ENCODE peak calls at places on chromosomes 13 and 19, in eight cellular contexts. One of them, this sample, is unnamed. For H3K4me1, the result is how much of the 10 kb centered on the place peaks cover.

GRCh38 chr13:25112856-25113255 is 16.9 kb downstream of the PABPC3 start:
- DNase-seq in fibroblast of lung: no peak
- DNase-seq in MM.1S: no peak
- DNase-seq in thoracic aorta: no peak
- DNase-seq in CD4-positive, CD25-positive, alpha-beta regulatory T cell: no peak
- DNase-seq in cardiac muscle cell: no peak
- DNase-seq in mesendoderm: no peak
- DNase-seq in sigmoid colon: no peak
- DNase-seq in this sample: no peak

GRCh38 chr19:13573268-13573667 is 67.0 kb upstream of the CACNA1A start:
- DNase-seq in sigmoid colon: no peak
- DNase-seq in mesendoderm: no peak
- DNase-seq in cardiac muscle cell: no peak
- DNase-seq in thoracic aorta: no peak
- DNase-seq in CD4-positive, CD25-positive, alpha-beta regulatory T cell: no peak
- DNase-seq in fibroblast of lung: no peak
- DNase-seq in MM.1S: no peak
- DNase-seq in this sample: no peak

GRCh38 chr13:21470785-21471184 is 11.7 kb upstream of the ZDHHC20 start:
- DNase-seq in mesendoderm: no peak
- DNase-seq in fibroblast of lung: no peak
- DNase-seq in CD4-positive, CD25-positive, alpha-beta regulatory T cell: no peak
- DNase-seq in MM.1S: no peak
- DNase-seq in thoracic aorta: no peak
- DNase-seq in cardiac muscle cell: no peak
- DNase-seq in sigmoid colon: no peak
- DNase-seq in this sample: no peak

GRCh38 chr13:112606125-112607001 is 18.4 kb upstream of the TUBGCP3 start:
- DNase-seq in MM.1S: peak
- DNase-seq in thoracic aorta: peak
- DNase-seq in sigmoid colon: peak
- DNase-seq in mesendoderm: peak
- DNase-seq in CD4-positive, CD25-positive, alpha-beta regulatory T cell: peak
- DNase-seq in cardiac muscle cell: peak
- DNase-seq in fibroblast of lung: peak
- DNase-seq in this sample: peak

GRCh38 chr13:31452525-31452924 is 252.8 kb downstream of the B3GLCT start:
- DNase-seq in fibroblast of lung: no peak
- DNase-seq in mesendoderm: peak
- DNase-seq in sigmoid colon: no peak
- DNase-seq in MM.1S: no peak
- DNase-seq in cardiac muscle cell: no peak
- DNase-seq in CD4-positive, CD25-positive, alpha-beta regulatory T cell: no peak
- DNase-seq in thoracic aorta: no peak
- DNase-seq in this sample: no peak

GRCh38 chr13:51759240-51759639 is 44.7 kb downstream of the DHRS12 start:
- DNase-seq in cardiac muscle cell: no peak
- DNase-seq in CD4-positive, CD25-positive, alpha-beta regulatory T cell: no peak
- DNase-seq in mesendoderm: no peak
- DNase-seq in fibroblast of lung: peak
- DNase-seq in sigmoid colon: no peak
- DNase-seq in MM.1S: no peak
- DNase-seq in thoracic aorta: no peak
- DNase-seq in this sample: no peak

GRCh38 chr13:34020388-34020787 is 202.4 kb downstream of the RFC3 start:
- DNase-seq in MM.1S: no peak
- DNase-seq in CD4-positive, CD25-positive, alpha-beta regulatory T cell: no peak
- DNase-seq in thoracic aorta: no peak
- DNase-seq in mesendoderm: no peak
- DNase-seq in fibroblast of lung: no peak
- DNase-seq in sigmoid colon: no peak
- DNase-seq in cardiac muscle cell: no peak
- DNase-seq in this sample: no peak

GRCh38 chr13:92804926-92805325 is 421.7 kb upstream of the GPC6 start:
- DNase-seq in thoracic aorta: no peak
- DNase-seq in cardiac muscle cell: no peak
- DNase-seq in sigmoid colon: no peak
- DNase-seq in CD4-positive, CD25-positive, alpha-beta regulatory T cell: no peak
- DNase-seq in mesendoderm: no peak
- DNase-seq in MM.1S: no peak
- DNase-seq in fibroblast of lung: peak
- DNase-seq in this sample: no peak

GRCh38 chr19:38247126-38247525 is 9.0 kb downstream of the PPP1R14A start:
- DNase-seq in sigmoid colon: no peak
- DNase-seq in CD4-positive, CD25-positive, alpha-beta regulatory T cell: no peak
- DNase-seq in thoracic aorta: no peak
- DNase-seq in cardiac muscle cell: peak
- DNase-seq in fibroblast of lung: no peak
- DNase-seq in MM.1S: no peak
- DNase-seq in mesendoderm: no peak
- DNase-seq in this sample: no peak

GRCh38 chr19:38239816-38240215 is 15.8 kb upstream of the DPF1 start:
- DNase-seq in sigmoid colon: no peak
- DNase-seq in cardiac muscle cell: no peak
- DNase-seq in MM.1S: no peak
- DNase-seq in CD4-positive, CD25-positive, alpha-beta regulatory T cell: no peak
- DNase-seq in thoracic aorta: no peak
- DNase-seq in mesendoderm: no peak
- DNase-seq in fibroblast of lung: no peak
- DNase-seq in this sample: no peak

GRCh38 chr19:38245826-38246498 is 10.2 kb downstream of the PPP1R14A start:
- DNase-seq in cardiac muscle cell: peak
- DNase-seq in sigmoid colon: no peak
- DNase-seq in CD4-positive, CD25-positive, alpha-beta regulatory T cell: no peak
- DNase-seq in fibroblast of lung: no peak
- DNase-seq in thoracic aorta: peak
- DNase-seq in MM.1S: no peak
- DNase-seq in mesendoderm: no peak
- DNase-seq in this sample: no peak

GRCh38 chr19:38247734-38248268 is 8.4 kb downstream of the PPP1R14A start:
- DNase-seq in cardiac muscle cell: peak
- DNase-seq in sigmoid colon: no peak
- DNase-seq in MM.1S: no peak
- DNase-seq in thoracic aorta: no peak
- DNase-seq in mesendoderm: peak
- DNase-seq in fibroblast of lung: no peak
- DNase-seq in CD4-positive, CD25-positive, alpha-beta regulatory T cell: no peak
- DNase-seq in this sample: peak

DNA sequence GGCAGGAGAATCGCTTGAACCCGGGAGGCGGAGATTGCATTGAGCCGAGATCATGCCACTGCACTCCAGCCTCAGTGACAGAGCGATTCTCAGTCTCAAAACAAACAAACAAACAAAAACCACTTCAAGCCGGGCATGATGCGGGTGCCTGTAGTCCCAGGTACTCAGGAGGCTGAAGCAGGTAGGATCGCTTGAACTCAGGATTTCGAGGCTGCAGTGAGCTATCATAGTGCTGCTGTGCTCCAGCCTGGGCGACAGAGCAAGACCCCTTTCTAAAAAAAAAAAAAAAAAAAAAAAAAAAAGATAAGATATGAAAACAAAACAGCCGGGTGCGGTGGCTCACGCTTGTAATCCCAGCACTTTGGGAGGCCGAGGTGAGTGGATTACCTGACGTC is 12.9 kb downstream of the PPP1R14A start:
- DNase-seq in MM.1S: no peak
- DNase-seq in fibroblast of lung: no peak
- DNase-seq in cardiac muscle cell: no peak
- DNase-seq in thoracic aorta: no peak
- DNase-seq in CD4-positive, CD25-positive, alpha-beta regulatory T cell: no peak
- DNase-seq in sigmoid colon: no peak
- DNase-seq in mesendoderm: no peak
- DNase-seq in this sample: no peak
- H3K4me3 ChIP-seq in MM.1S: no peak
- H3K4me3 ChIP-seq in fibroblast of lung: no peak
- H3K4me3 ChIP-seq in cardiac muscle cell: no peak
- H3K4me3 ChIP-seq in thoracic aorta: peak
- H3K4me3 ChIP-seq in CD4-positive, CD25-positive, alpha-beta regulatory T cell: no peak
- H3K4me3 ChIP-seq in sigmoid colon: peak
- H3K4me3 ChIP-seq in mesendoderm: no peak
- H3K4me3 ChIP-seq in this sample: no peak

GRCh38 chr13:30364133-30364532 is 56.8 kb upstream of the KATNAL1 start:
- DNase-seq in MM.1S: no peak
- DNase-seq in thoracic aorta: no peak
- DNase-seq in sigmoid colon: no peak
- DNase-seq in fibroblast of lung: no peak
- DNase-seq in cardiac muscle cell: peak
- DNase-seq in mesendoderm: peak
- DNase-seq in CD4-positive, CD25-positive, alpha-beta regulatory T cell: no peak
- DNase-seq in this sample: no peak

GRCh38 chr13:30363725-30364124 is 56.4 kb upstream of the KATNAL1 start:
- DNase-seq in sigmoid colon: no peak
- DNase-seq in CD4-positive, CD25-positive, alpha-beta regulatory T cell: no peak
- DNase-seq in MM.1S: no peak
- DNase-seq in fibroblast of lung: no peak
- DNase-seq in cardiac muscle cell: no peak
- DNase-seq in mesendoderm: no peak
- DNase-seq in thoracic aorta: no peak
- DNase-seq in this sample: no peak

GRCh38 chr13:30362005-30362788 is 54.8 kb upstream of the KATNAL1 start:
- DNase-seq in thoracic aorta: no peak
- DNase-seq in sigmoid colon: no peak
- DNase-seq in mesendoderm: no peak
- DNase-seq in CD4-positive, CD25-positive, alpha-beta regulatory T cell: no peak
- DNase-seq in MM.1S: no peak
- DNase-seq in cardiac muscle cell: no peak
- DNase-seq in fibroblast of lung: no peak
- DNase-seq in this sample: no peak

GRCh38 chr13:30364876-30365275 is 57.4 kb upstream of the UBE2L5 start:
- DNase-seq in MM.1S: no peak
- DNase-seq in mesendoderm: peak
- DNase-seq in fibroblast of lung: no peak
- DNase-seq in thoracic aorta: no peak
- DNase-seq in sigmoid colon: no peak
- DNase-seq in CD4-positive, CD25-positive, alpha-beta regulatory T cell: no peak
- DNase-seq in cardiac muscle cell: peak
- DNase-seq in this sample: no peak

DNA sequence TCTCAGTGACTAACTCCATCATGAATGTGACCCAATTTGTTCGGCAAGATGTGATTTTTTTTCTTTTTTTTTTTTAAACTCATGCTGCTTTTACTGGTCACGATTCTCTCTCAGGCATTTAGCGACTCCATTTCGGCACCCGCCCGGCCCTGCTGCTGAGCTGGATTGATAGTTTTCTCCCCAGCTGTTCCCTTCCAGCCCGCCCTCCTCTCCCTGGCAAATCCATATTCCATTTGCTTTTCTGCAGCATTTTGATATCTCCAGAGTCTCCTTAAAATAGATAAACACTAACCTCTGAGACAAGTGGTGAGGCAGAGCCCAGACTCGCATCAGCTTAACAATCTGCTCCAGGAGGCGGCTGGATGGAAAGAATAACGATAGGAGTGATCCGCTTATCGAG is 55.5 kb upstream of the KATNAL1 start:
- DNase-seq in CD4-positive, CD25-positive, alpha-beta regulatory T cell: no peak
- DNase-seq in sigmoid colon: no peak
- DNase-seq in cardiac muscle cell: peak
- DNase-seq in MM.1S: no peak
- DNase-seq in mesendoderm: no peak
- DNase-seq in fibroblast of lung: no peak
- DNase-seq in thoracic aorta: no peak
- DNase-seq in this sample: no peak
- H3K4me1 ChIP-seq in CD4-positive, CD25-positive, alpha-beta regulatory T cell: under half
- H3K4me1 ChIP-seq in sigmoid colon: under half
- H3K4me1 ChIP-seq in cardiac muscle cell: under half
- H3K4me1 ChIP-seq in MM.1S: under half
- H3K4me1 ChIP-seq in mesendoderm: under half
- H3K4me1 ChIP-seq in fibroblast of lung: under half
- H3K4me1 ChIP-seq in thoracic aorta: under half
- H3K4me1 ChIP-seq in this sample: under half

GRCh38 chr19:7159105-7159933 is 89.8 kb downstream of the ZNF557 start:
- DNase-seq in mesendoderm: no peak
- DNase-seq in fibroblast of lung: peak
- DNase-seq in thoracic aorta: peak
- DNase-seq in CD4-positive, CD25-positive, alpha-beta regulatory T cell: no peak
- DNase-seq in cardiac muscle cell: peak
- DNase-seq in sigmoid colon: peak
- DNase-seq in MM.1S: no peak
- DNase-seq in this sample: no peak
- H3K27ac ChIP-seq in mesendoderm: no peak
- H3K27ac ChIP-seq in fibroblast of lung: peak
- H3K27ac ChIP-seq in thoracic aorta: peak
- H3K27ac ChIP-seq in CD4-positive, CD25-positive, alpha-beta regulatory T cell: no peak
- H3K27ac ChIP-seq in cardiac muscle cell: peak
- H3K27ac ChIP-seq in sigmoid colon: peak
- H3K27ac ChIP-seq in MM.1S: no peak
- H3K27ac ChIP-seq in this sample: peak

GRCh38 chr19:18574691-18575291 is 3.1 kb downstream of the UBA52 start:
- DNase-seq in sigmoid colon: no peak
- DNase-seq in mesendoderm: no peak
- DNase-seq in cardiac muscle cell: no peak
- DNase-seq in MM.1S: no peak
- DNase-seq in CD4-positive, CD25-positive, alpha-beta regulatory T cell: no peak
- DNase-seq in fibroblast of lung: no peak
- DNase-seq in thoracic aorta: no peak
- DNase-seq in this sample: no peak

GRCh38 chr19:18576383-18576782 is 4.7 kb downstream of the UBA52 start:
- DNase-seq in mesendoderm: no peak
- DNase-seq in MM.1S: no peak
- DNase-seq in thoracic aorta: no peak
- DNase-seq in CD4-positive, CD25-positive, alpha-beta regulatory T cell: no peak
- DNase-seq in fibroblast of lung: no peak
- DNase-seq in sigmoid colon: no peak
- DNase-seq in cardiac muscle cell: no peak
- DNase-seq in this sample: no peak

GRCh38 chr19:18568367-18568766 is 3.3 kb upstream of the UBA52 start:
- DNase-seq in MM.1S: no peak
- DNase-seq in thoracic aorta: no peak
- DNase-seq in cardiac muscle cell: no peak
- DNase-seq in fibroblast of lung: no peak
- DNase-seq in CD4-positive, CD25-positive, alpha-beta regulatory T cell: no peak
- DNase-seq in sigmoid colon: no peak
- DNase-seq in mesendoderm: no peak
- DNase-seq in this sample: no peak

GRCh38 chr19:18566953-18567352 is 4.7 kb upstream of the UBA52 start:
- DNase-seq in CD4-positive, CD25-positive, alpha-beta regulatory T cell: no peak
- DNase-seq in mesendoderm: no peak
- DNase-seq in thoracic aorta: no peak
- DNase-seq in sigmoid colon: no peak
- DNase-seq in fibroblast of lung: no peak
- DNase-seq in cardiac muscle cell: no peak
- DNase-seq in MM.1S: no peak
- DNase-seq in this sample: no peak

DNA sequence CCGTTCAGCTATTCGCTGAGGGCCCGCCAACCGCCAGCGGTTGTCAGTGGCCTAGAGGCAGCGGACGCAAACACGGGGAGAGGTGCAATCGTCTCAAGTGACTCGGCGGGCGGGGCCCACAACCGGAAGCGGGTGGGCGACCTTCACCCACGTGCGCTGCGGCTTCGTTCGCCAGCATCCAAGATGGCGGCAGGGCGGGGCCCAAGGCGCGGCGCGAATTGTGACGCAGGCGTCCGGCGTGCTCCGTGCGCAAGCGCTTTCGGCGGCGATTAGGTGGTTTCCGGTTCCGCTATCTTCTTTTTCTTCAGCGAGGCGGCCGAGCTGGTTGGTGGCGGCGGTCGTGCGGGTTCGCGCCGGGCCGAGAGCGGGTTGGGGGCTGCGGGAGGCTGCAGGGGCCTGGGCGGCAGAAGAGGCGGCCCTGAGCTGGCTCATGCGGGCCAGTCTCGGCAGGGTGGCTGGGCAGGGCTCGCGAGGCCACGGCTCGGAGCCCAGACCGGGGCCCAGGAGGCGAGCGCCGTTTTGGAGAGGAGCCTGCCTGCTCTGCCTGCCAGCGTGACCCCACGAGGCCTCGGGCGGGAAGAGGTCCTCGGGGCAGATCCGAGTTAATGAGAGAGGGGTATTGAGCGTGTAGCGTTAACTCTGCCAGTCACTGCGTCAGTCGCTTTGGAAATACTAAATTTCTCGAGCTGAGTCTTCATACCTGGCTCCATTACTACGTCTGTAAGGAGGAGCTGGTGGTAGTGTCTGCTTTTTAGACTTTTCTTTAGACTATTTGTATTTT is at the start of gene UBA52:
- DNase-seq in MM.1S: peak
- DNase-seq in CD4-positive, CD25-positive, alpha-beta regulatory T cell: peak
- DNase-seq in cardiac muscle cell: peak
- DNase-seq in thoracic aorta: peak
- DNase-seq in sigmoid colon: peak
- DNase-seq in fibroblast of lung: peak
- DNase-seq in mesendoderm: peak
- DNase-seq in this sample: peak
- H3K4me3 ChIP-seq in MM.1S: peak
- H3K4me3 ChIP-seq in CD4-positive, CD25-positive, alpha-beta regulatory T cell: peak
- H3K4me3 ChIP-seq in cardiac muscle cell: peak
- H3K4me3 ChIP-seq in thoracic aorta: peak
- H3K4me3 ChIP-seq in sigmoid colon: peak
- H3K4me3 ChIP-seq in fibroblast of lung: peak
- H3K4me3 ChIP-seq in mesendoderm: peak
- H3K4me3 ChIP-seq in this sample: peak